ENCODE peak calls at places on chromosomes 3 and 15, in six cellular contexts. One of them, this sample, is unnamed.

GRCh38 chr3:194998948-194999347 is 272.0 kb downstream of the XXYLT1 start:
- DNase-seq in heart left ventricle: no peak
- DNase-seq in HCT116: no peak
- DNase-seq in sigmoid colon: no peak
- DNase-seq in suprapubic skin: no peak
- DNase-seq in gastrocnemius medialis: no peak
- DNase-seq in this sample: no peak

GRCh38 chr15:74420193-74420905 is 13.4 kb downstream of the SEMA7A start:
- DNase-seq in heart left ventricle: peak; percentile 71
- DNase-seq in HCT116: no peak
- DNase-seq in sigmoid colon: no peak
- DNase-seq in suprapubic skin: no peak
- DNase-seq in gastrocnemius medialis: peak; percentile 25
- DNase-seq in this sample: peak; percentile 65

GRCh38 chr15:84079885-84080777 is 155.4 kb upstream of the GOLGA6L4 start:
- DNase-seq in heart left ventricle: peak; percentile 28
- DNase-seq in HCT116: no peak
- DNase-seq in sigmoid colon: peak; percentile 67
- DNase-seq in suprapubic skin: no peak
- DNase-seq in gastrocnemius medialis: no peak
- DNase-seq in this sample: peak; percentile 8

GRCh38 chr15:41917767-41918430 is 24.0 kb upstream of the SPTBN5 start:
- DNase-seq in heart left ventricle: peak; percentile 68
- DNase-seq in HCT116: peak; percentile 57
- DNase-seq in sigmoid colon: no peak
- DNase-seq in suprapubic skin: no peak
- DNase-seq in gastrocnemius medialis: peak; percentile 93
- DNase-seq in this sample: peak; percentile 71

GRCh38 chr3:185560676-185561075 is 8.3 kb upstream of the LIPH start:
- DNase-seq in heart left ventricle: no peak
- DNase-seq in HCT116: no peak
- DNase-seq in sigmoid colon: no peak
- DNase-seq in suprapubic skin: no peak
- DNase-seq in gastrocnemius medialis: no peak
- DNase-seq in this sample: no peak

GRCh38 chr15:76222159-76222558 is 89.1 kb downstream of the ETFA start:
- DNase-seq in heart left ventricle: no peak
- DNase-seq in HCT116: no peak
- DNase-seq in sigmoid colon: no peak
- DNase-seq in suprapubic skin: no peak
- DNase-seq in gastrocnemius medialis: no peak
- DNase-seq in this sample: no peak

GRCh38 chr3:41267975-41268640 is 68.8 kb downstream of the CTNNB1 start:
- DNase-seq in heart left ventricle: no peak
- DNase-seq in HCT116: peak; percentile 86
- DNase-seq in sigmoid colon: no peak
- DNase-seq in suprapubic skin: no peak
- DNase-seq in gastrocnemius medialis: no peak
- DNase-seq in this sample: no peak

GRCh38 chr15:56972426-56972825 is 54.0 kb downstream of the TCF12 start:
- DNase-seq in heart left ventricle: no peak
- DNase-seq in HCT116: no peak
- DNase-seq in sigmoid colon: no peak
- DNase-seq in suprapubic skin: no peak
- DNase-seq in gastrocnemius medialis: no peak
- DNase-seq in this sample: no peak

GRCh38 chr15:29933043-29933442 is 110.8 kb upstream of the TJP1 start:
- DNase-seq in heart left ventricle: no peak
- DNase-seq in HCT116: no peak
- DNase-seq in sigmoid colon: no peak
- DNase-seq in suprapubic skin: no peak
- DNase-seq in gastrocnemius medialis: no peak
- DNase-seq in this sample: no peak

GRCh38 chr3:96813820-96814580 is 394 bp upstream of the EPHA6 start:
- DNase-seq in heart left ventricle: peak; percentile 45
- DNase-seq in HCT116: no peak
- DNase-seq in sigmoid colon: peak; percentile 84
- DNase-seq in suprapubic skin: peak; percentile 71
- DNase-seq in gastrocnemius medialis: no peak
- DNase-seq in this sample: no peak

GRCh38 chr3:141493152-141493551 is 6.3 kb downstream of the RASA2 start:
- DNase-seq in heart left ventricle: no peak
- DNase-seq in HCT116: no peak
- DNase-seq in sigmoid colon: no peak
- DNase-seq in suprapubic skin: no peak
- DNase-seq in gastrocnemius medialis: no peak
- DNase-seq in this sample: no peak

GRCh38 chr3:127037423-127037841 is 54.5 kb downstream of the PLXNA1 start:
- DNase-seq in heart left ventricle: peak; percentile 22
- DNase-seq in HCT116: no peak
- DNase-seq in sigmoid colon: peak; percentile 46
- DNase-seq in suprapubic skin: peak; percentile 41
- DNase-seq in gastrocnemius medialis: no peak
- DNase-seq in this sample: no peak

GRCh38 chr15:57551717-57552677 is 39.7 kb upstream of the MYZAP start:
- DNase-seq in heart left ventricle: no peak
- DNase-seq in HCT116: peak; percentile 27
- DNase-seq in sigmoid colon: no peak
- DNase-seq in suprapubic skin: no peak
- DNase-seq in gastrocnemius medialis: no peak
- DNase-seq in this sample: no peak

GRCh38 chr3:123347691-123348264 is 101.1 kb downstream of the ADCY5 start:
- DNase-seq in heart left ventricle: no peak
- DNase-seq in HCT116: no peak
- DNase-seq in sigmoid colon: peak; percentile 53
- DNase-seq in suprapubic skin: peak; percentile 37
- DNase-seq in gastrocnemius medialis: no peak
- DNase-seq in this sample: no peak

GRCh38 chr15:57273366-57273765 is 102.9 kb upstream of the CGNL1 start:
- DNase-seq in heart left ventricle: no peak
- DNase-seq in HCT116: no peak
- DNase-seq in sigmoid colon: no peak
- DNase-seq in suprapubic skin: no peak
- DNase-seq in gastrocnemius medialis: no peak
- DNase-seq in this sample: no peak

GRCh38 chr15:70319466-70319865 is 221.7 kb upstream of the TLE3 start:
- DNase-seq in heart left ventricle: no peak
- DNase-seq in HCT116: no peak
- DNase-seq in sigmoid colon: no peak
- DNase-seq in suprapubic skin: no peak
- DNase-seq in gastrocnemius medialis: no peak
- DNase-seq in this sample: no peak

GRCh38 chr3:65888980-65889706 is 149.6 kb downstream of the MAGI1 start:
- DNase-seq in heart left ventricle: no peak
- DNase-seq in HCT116: peak; percentile 13
- DNase-seq in sigmoid colon: no peak
- DNase-seq in suprapubic skin: no peak
- DNase-seq in gastrocnemius medialis: no peak
- DNase-seq in this sample: peak; percentile 29

GRCh38 chr15:68366314-68366713 is 65.6 kb downstream of the ITGA11 start:
- DNase-seq in heart left ventricle: peak; percentile 20
- DNase-seq in HCT116: no peak
- DNase-seq in sigmoid colon: no peak
- DNase-seq in suprapubic skin: no peak
- DNase-seq in gastrocnemius medialis: no peak
- DNase-seq in this sample: no peak

GRCh38 chr3:172687501-172687900 is 23.4 kb downstream of the NCEH1 start:
- DNase-seq in heart left ventricle: no peak
- DNase-seq in HCT116: no peak
- DNase-seq in sigmoid colon: no peak
- DNase-seq in suprapubic skin: no peak
- DNase-seq in gastrocnemius medialis: no peak
- DNase-seq in this sample: no peak

GRCh38 chr3:9290556-9290955 is 41.1 kb upstream of the SRGAP3 start:
- DNase-seq in heart left ventricle: no peak
- DNase-seq in HCT116: no peak
- DNase-seq in sigmoid colon: no peak
- DNase-seq in suprapubic skin: no peak
- DNase-seq in gastrocnemius medialis: no peak
- DNase-seq in this sample: no peak

GRCh38 chr15:83959477-83959876 is 276.1 kb upstream of the GOLGA6L4 start:
- DNase-seq in heart left ventricle: no peak
- DNase-seq in HCT116: no peak
- DNase-seq in sigmoid colon: no peak
- DNase-seq in suprapubic skin: no peak
- DNase-seq in gastrocnemius medialis: no peak
- DNase-seq in this sample: no peak

GRCh38 chr3:11556234-11556633 is 87.5 kb downstream of the VGLL4 start:
- DNase-seq in heart left ventricle: peak; percentile 43
- DNase-seq in HCT116: no peak
- DNase-seq in sigmoid colon: no peak
- DNase-seq in suprapubic skin: peak; percentile 64
- DNase-seq in gastrocnemius medialis: peak; percentile 2
- DNase-seq in this sample: no peak

GRCh38 chr3:139559541-139559940 is 20.0 kb upstream of the RBP1 start:
- DNase-seq in heart left ventricle: no peak
- DNase-seq in HCT116: no peak
- DNase-seq in sigmoid colon: no peak
- DNase-seq in suprapubic skin: no peak
- DNase-seq in gastrocnemius medialis: no peak
- DNase-seq in this sample: no peak

GRCh38 chr3:58021072-58021959 is 13.1 kb downstream of the FLNB start:
- DNase-seq in heart left ventricle: no peak
- DNase-seq in HCT116: no peak
- DNase-seq in sigmoid colon: no peak
- DNase-seq in suprapubic skin: no peak
- DNase-seq in gastrocnemius medialis: no peak
- DNase-seq in this sample: no peak

GRCh38 chr3:128359060-128359664 is 107.5 kb downstream of the DNAJB8 start:
- DNase-seq in heart left ventricle: no peak
- DNase-seq in HCT116: no peak
- DNase-seq in sigmoid colon: no peak
- DNase-seq in suprapubic skin: no peak
- DNase-seq in gastrocnemius medialis: no peak
- DNase-seq in this sample: no peak

GRCh38 chr15:31318429-31318828 is 8.2 kb upstream of the KLF13 start:
- DNase-seq in heart left ventricle: no peak
- DNase-seq in HCT116: no peak
- DNase-seq in sigmoid colon: peak; percentile 39
- DNase-seq in suprapubic skin: no peak
- DNase-seq in gastrocnemius medialis: no peak
- DNase-seq in this sample: no peak

GRCh38 chr15:50257924-50258323 is 7.6 kb downstream of the HDC start:
- DNase-seq in heart left ventricle: no peak
- DNase-seq in HCT116: no peak
- DNase-seq in sigmoid colon: no peak
- DNase-seq in suprapubic skin: no peak
- DNase-seq in gastrocnemius medialis: no peak
- DNase-seq in this sample: no peak

GRCh38 chr3:50237754-50238548 is 1.9 kb downstream of the GNAI2 start:
- DNase-seq in heart left ventricle: peak; percentile 94
- DNase-seq in HCT116: no peak
- DNase-seq in sigmoid colon: peak; percentile 93
- DNase-seq in suprapubic skin: peak; percentile 92
- DNase-seq in gastrocnemius medialis: peak; percentile 59
- DNase-seq in this sample: peak; percentile 75

GRCh38 chr3:16300881-16301359 is 35.9 kb downstream of the OXNAD1 start:
- DNase-seq in heart left ventricle: no peak
- DNase-seq in HCT116: no peak
- DNase-seq in sigmoid colon: no peak
- DNase-seq in suprapubic skin: no peak
- DNase-seq in gastrocnemius medialis: no peak
- DNase-seq in this sample: no peak

GRCh38 chr3:149411583-149411982 is 34.1 kb upstream of the TM4SF1 start:
- DNase-seq in heart left ventricle: no peak
- DNase-seq in HCT116: no peak
- DNase-seq in sigmoid colon: no peak
- DNase-seq in suprapubic skin: no peak
- DNase-seq in gastrocnemius medialis: no peak
- DNase-seq in this sample: no peak
- H3K9me3 ChIP-seq in heart left ventricle: no peaks in the 10 kb centered on the region
- H3K9me3 ChIP-seq in HCT116: no peaks in the 10 kb centered on the region
- H3K9me3 ChIP-seq in sigmoid colon: no peaks in the 10 kb centered on the region
- H3K9me3 ChIP-seq in suprapubic skin: no peaks in the 10 kb centered on the region
- H3K9me3 ChIP-seq in gastrocnemius medialis: no peaks in the 10 kb centered on the region
- H3K9me3 ChIP-seq in this sample: no peaks in the 10 kb centered on the region

GRCh38 chr15:65870889-65871533 is 1.7 kb downstream of the RAB11A start:
- DNase-seq in heart left ventricle: no peak
- DNase-seq in HCT116: no peak
- DNase-seq in sigmoid colon: no peak
- DNase-seq in suprapubic skin: no peak
- DNase-seq in gastrocnemius medialis: no peak
- DNase-seq in this sample: no peak
- TF ChIP-seq POLR2A in heart left ventricle: no peak
- TF ChIP-seq POLR2A in HCT116: no peak
- TF ChIP-seq POLR2A in sigmoid colon: peak; percentile 42
- TF ChIP-seq POLR2A in suprapubic skin: no peak
- TF ChIP-seq POLR2A in gastrocnemius medialis: no peak
- TF ChIP-seq POLR2A in this sample: no peak

GRCh38 chr3:171427771-171428320 is 32.4 kb downstream of the TNIK start:
- DNase-seq in heart left ventricle: no peak
- DNase-seq in HCT116: no peak
- DNase-seq in sigmoid colon: no peak
- DNase-seq in suprapubic skin: no peak
- DNase-seq in gastrocnemius medialis: no peak
- DNase-seq in this sample: no peak

GRCh38 chr3:171428892-171429291 is 31.3 kb downstream of the TNIK start:
- DNase-seq in heart left ventricle: no peak
- DNase-seq in HCT116: no peak
- DNase-seq in sigmoid colon: no peak
- DNase-seq in suprapubic skin: no peak
- DNase-seq in gastrocnemius medialis: no peak
- DNase-seq in this sample: no peak

GRCh38 chr3:171430530-171430929 is 29.7 kb downstream of the TNIK start:
- DNase-seq in heart left ventricle: no peak
- DNase-seq in HCT116: no peak
- DNase-seq in sigmoid colon: no peak
- DNase-seq in suprapubic skin: no peak
- DNase-seq in gastrocnemius medialis: no peak
- DNase-seq in this sample: no peak

GRCh38 chr3:171429635-171430034 is 30.6 kb downstream of the TNIK start:
- DNase-seq in heart left ventricle: no peak
- DNase-seq in HCT116: no peak
- DNase-seq in sigmoid colon: no peak
- DNase-seq in suprapubic skin: no peak
- DNase-seq in gastrocnemius medialis: no peak
- DNase-seq in this sample: no peak

DNA sequence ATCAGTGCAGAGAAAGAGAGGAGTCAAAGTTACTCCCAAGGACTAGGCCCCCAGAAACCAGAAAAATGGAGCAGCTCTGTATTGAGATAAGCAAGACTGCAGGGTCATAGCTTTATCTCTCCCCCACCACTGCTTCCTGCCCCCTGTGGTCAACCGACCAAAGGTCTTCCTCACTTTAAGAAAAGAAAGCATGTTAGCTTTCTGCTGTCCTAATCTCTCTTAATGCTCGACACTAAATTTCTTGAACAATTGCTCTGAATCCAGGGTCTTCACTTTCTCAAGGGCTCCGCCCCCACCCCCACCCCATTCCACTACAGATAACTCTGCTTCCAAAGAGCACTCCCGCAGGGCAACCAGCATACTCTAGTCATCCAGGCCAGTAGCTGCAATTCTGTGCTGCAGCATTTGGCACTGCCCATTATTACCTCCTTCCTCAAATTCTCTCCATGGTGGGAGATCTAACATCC is 31.9 kb downstream of the TNIK start:
- DNase-seq in heart left ventricle: no peak
- DNase-seq in HCT116: no peak
- DNase-seq in sigmoid colon: no peak
- DNase-seq in suprapubic skin: no peak
- DNase-seq in gastrocnemius medialis: no peak
- DNase-seq in this sample: no peak
- TF ChIP-seq CTCF in heart left ventricle: no peak
- TF ChIP-seq CTCF in HCT116: no peak
- TF ChIP-seq CTCF in sigmoid colon: no peak
- TF ChIP-seq CTCF in suprapubic skin: no peak
- TF ChIP-seq CTCF in gastrocnemius medialis: no peak
- TF ChIP-seq CTCF in this sample: no peak

GRCh38 chr15:20346082-20346805 is 195.4 kb downstream of the GOLGA6L6 start:
- DNase-seq in heart left ventricle: no peak
- DNase-seq in HCT116: no peak
- DNase-seq in sigmoid colon: peak; percentile 65
- DNase-seq in suprapubic skin: peak; percentile 46
- DNase-seq in gastrocnemius medialis: no peak
- DNase-seq in this sample: no peak
- H3K9me3 ChIP-seq in heart left ventricle: peaks cover 3% of the 10 kb centered on the region
- H3K9me3 ChIP-seq in HCT116: peaks cover 78% of the 10 kb centered on the region
- H3K9me3 ChIP-seq in sigmoid colon: peaks cover 11% of the 10 kb centered on the region
- H3K9me3 ChIP-seq in suprapubic skin: peaks cover 20% of the 10 kb centered on the region
- H3K9me3 ChIP-seq in gastrocnemius medialis: no peaks in the 10 kb centered on the region
- H3K9me3 ChIP-seq in this sample: no peaks in the 10 kb centered on the region

This sample was measured in adrenal gland.